ENCODE peak calls at places on chromosomes 1 and 21, in eight cellular contexts. B is ascending aorta, O is left ventricle myocardium inferior, H is H1, P is lung, K is adipocyte, A is heart left ventricle, X is fibroblast of lung. M is an unnamed sample.
A peak's percentile ranks its signal among the peaks of the same experiment; 100 is the strongest.

GRCh38 chr1:150970818-150971582 is 3.6 kb downstream of the CERS2 start:
- DNase-seq in B (no peak), O (peak; percentile 84), H (no peak), P (peak; percentile 88), K (peak; percentile 84), A (peak; percentile 75), X (no peak), M (no peak)

GRCh38 chr21:44377922-44378645 is 24.7 kb downstream of the TRPM2 start:
- DNase-seq in B (no peak), O (no peak), H (no peak), P (no peak), K (no peak), A (no peak), X (no peak), M (no peak)

GRCh38 chr1:206703647-206704046 is 18.9 kb downstream of the MAPKAPK2 start:
- DNase-seq in B (no peak), O (no peak), H (no peak), P (no peak), K (no peak), A (no peak), X (peak; percentile 64), M (no peak)

GRCh38 chr1:245915851-245916250 is 591.2 kb downstream of the SMYD3 start:
- DNase-seq in B (no peak), O (no peak), H (no peak), P (no peak), K (no peak), A (no peak), X (no peak), M (no peak)

GRCh38 chr1:111290104-111290503 is 547 bp upstream of the CHIA start:
- DNase-seq in B (no peak), O (no peak), H (no peak), P (no peak), K (no peak), A (no peak), X (no peak), M (no peak)

GRCh38 chr21:43025636-43026180 is 49.9 kb downstream of the CBS start:
- DNase-seq in B (no peak), O (no peak), H (no peak), P (no peak), K (peak; percentile 68), A (no peak), X (peak; percentile 96), M (no peak)

GRCh38 chr1:159922499-159923202 is 2.7 kb downstream of the TAGLN2 start:
- DNase-seq in B (no peak), O (peak; percentile 81), H (no peak), P (peak; percentile 79), K (peak; percentile 41), A (peak; percentile 78), X (peak; percentile 22), M (no peak)

GRCh38 chr1:154270833-154271232 is 1.6 kb upstream of the HAX1 start:
- DNase-seq in B (no peak), O (no peak), H (no peak), P (no peak), K (no peak), A (no peak), X (no peak), M (no peak)

GRCh38 chr1:161730050-161730564 is 8.8 kb downstream of the FCRLB start:
- DNase-seq in B (no peak), O (no peak), H (no peak), P (no peak), K (no peak), A (no peak), X (peak; percentile 72), M (no peak)

GRCh38 chr1:66048011-66048410 is 255.3 kb downstream of the PDE4B start:
- DNase-seq in B (no peak), O (no peak), H (no peak), P (no peak), K (no peak), A (no peak), X (peak; percentile 6), M (no peak)

GRCh38 chr21:33976980-33977720 is 61.5 kb upstream of the ATP5PO start:
- DNase-seq in B (no peak), O (no peak), H (peak; percentile 13), P (no peak), K (no peak), A (no peak), X (no peak), M (no peak)

GRCh38 chr1:18932387-18932786 is 24.1 kb downstream of the IFFO2 start:
- DNase-seq in B (no peak), O (no peak), H (no peak), P (peak; percentile 64), K (no peak), A (no peak), X (peak; percentile 67), M (no peak)

GRCh38 chr1:6991271-6991670 is 206.0 kb downstream of the CAMTA1 start:
- DNase-seq in B (no peak), O (no peak), H (no peak), P (no peak), K (peak; percentile 24), A (no peak), X (peak; percentile 92), M (no peak)

GRCh38 chr1:15584489-15585363 is at the start of gene AGMAT:
- DNase-seq in B (no peak), O (peak; percentile 19), H (peak; percentile 89), P (no peak), K (peak; percentile 18), A (no peak), X (peak; percentile 51), M (no peak)

GRCh38 chr1:64292399-64292798 is 89.0 kb downstream of the UBE2U start:
- DNase-seq in B (no peak), O (no peak), H (no peak), P (no peak), K (peak; percentile 64), A (no peak), X (peak; percentile 32), M (no peak)

GRCh38 chr21:35602811-35603210 is 457.5 kb downstream of the SETD4 start:
- DNase-seq in B (no peak), O (no peak), H (no peak), P (no peak), K (no peak), A (no peak), X (no peak), M (no peak)

GRCh38 chr21:33015091-33015490 is 10.6 kb upstream of the OLIG2 start:
- DNase-seq in B (no peak), O (no peak), H (peak; percentile 2), P (no peak), K (no peak), A (no peak), X (no peak), M (no peak)

GRCh38 chr1:57722285-57722978 is 298.6 kb upstream of the DAB1 start:
- DNase-seq in B (no peak), O (no peak), H (no peak), P (no peak), K (no peak), A (no peak), X (no peak), M (no peak)

GRCh38 chr1:151825204-151825603 is 6.4 kb downstream of the RORC start:
- DNase-seq in B (no peak), O (no peak), H (no peak), P (no peak), K (no peak), A (no peak), X (no peak), M (no peak)

GRCh38 chr21:17554120-17554519 is 41.3 kb downstream of the CXADR start:
- DNase-seq in B (no peak), O (no peak), H (no peak), P (no peak), K (no peak), A (no peak), X (no peak), M (no peak)

GRCh38 chr1:35298464-35298863 is 30.0 kb downstream of the ZMYM4 start:
- DNase-seq in B (no peak), O (no peak), H (no peak), P (no peak), K (peak; percentile 73), A (peak; percentile 23), X (peak; percentile 44), M (no peak)

GRCh38 chr1:223429821-223430220 is 36.6 kb downstream of the CCDC185 start:
- DNase-seq in B (no peak), O (no peak), H (no peak), P (no peak), K (no peak), A (no peak), X (peak; percentile 37), M (no peak)

GRCh38 chr1:35748326-35748725 is 21.5 kb downstream of the CLSPN start:
- DNase-seq in B (no peak), O (no peak), H (no peak), P (no peak), K (no peak), A (no peak), X (peak; percentile 23), M (no peak)

GRCh38 chr1:185257947-185258203 is 59.2 kb downstream of the IVNS1ABP start:
- DNase-seq in B (no peak), O (no peak), H (no peak), P (no peak), K (peak; percentile 41), A (no peak), X (peak; percentile 64), M (no peak)

DNA sequence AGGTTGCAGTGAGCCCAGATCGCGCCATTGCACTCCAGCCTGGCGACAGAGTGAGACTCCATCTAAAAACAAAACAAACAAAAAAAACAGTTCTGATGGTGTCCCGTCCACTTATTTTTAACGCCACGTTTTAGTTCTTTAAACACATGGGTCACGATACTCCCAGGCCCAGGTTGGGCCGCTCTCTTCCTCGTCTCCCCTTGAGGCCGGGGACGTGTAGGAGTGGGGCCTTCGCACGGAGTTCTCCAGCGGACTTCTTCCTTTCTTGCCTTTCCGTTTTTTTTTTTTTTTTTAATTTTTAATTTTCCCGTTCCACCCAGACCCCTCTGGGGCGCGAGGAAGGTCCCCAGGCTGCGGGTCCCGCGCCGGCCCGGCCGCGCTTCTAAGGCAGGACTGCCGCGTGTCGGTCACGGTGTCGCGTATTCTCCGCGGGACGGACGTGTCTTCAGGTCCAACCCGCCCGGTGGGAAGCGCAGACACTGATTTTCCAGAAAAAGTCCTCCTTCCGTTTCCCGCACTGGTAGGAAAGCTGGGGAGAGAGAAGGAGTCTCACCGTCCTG is 47.5 kb upstream of the SLC19A1 start:
- DNase-seq in B (no peak), O (no peak), H (no peak), P (no peak), K (no peak), A (no peak), X (no peak), M (no peak)
- H3K9me3 ChIP-seq in B (peaks cover 13% of the 10 kb centered on the region), O (peaks cover 33% of the 10 kb centered on the region), H (peaks cover 44% of the 10 kb centered on the region), P (peaks cover 11% of the 10 kb centered on the region), K (peaks cover 41% of the 10 kb centered on the region), A (peaks cover 4% of the 10 kb centered on the region), X (no peaks in the 10 kb centered on the region), M (peaks cover 11% of the 10 kb centered on the region)

GRCh38 chr21:27831821-27832569 is 865.1 kb upstream of the ADAMTS5 start:
- DNase-seq in B (no peak), O (no peak), H (no peak), P (no peak), K (peak; percentile 73), A (no peak), X (peak; percentile 14), M (no peak)
- H3K9me3 ChIP-seq in B (no peaks in the 10 kb centered on the region), O (peaks cover 9% of the 10 kb centered on the region), H (no peaks in the 10 kb centered on the region), P (no peaks in the 10 kb centered on the region), K (peaks cover 8% of the 10 kb centered on the region), A (no peaks in the 10 kb centered on the region), X (no peaks in the 10 kb centered on the region), M (no peaks in the 10 kb centered on the region)

GRCh38 chr1:248303324-248303723 is at the start of gene OR2T12:
- DNase-seq in B (no peak), O (no peak), H (no peak), P (no peak), K (no peak), A (no peak), X (no peak), M (no peak)
- H3K9me3 ChIP-seq in B (no peaks in the 10 kb centered on the region), O (peaks cover 10% of the 10 kb centered on the region), H (peaks cover 37% of the 10 kb centered on the region), P (no peaks in the 10 kb centered on the region), K (no peaks in the 10 kb centered on the region), A (no peaks in the 10 kb centered on the region), X (no peaks in the 10 kb centered on the region), M (no peaks in the 10 kb centered on the region)

GRCh38 chr1:11406845-11407244 is 72.1 kb upstream of the DISP3 start:
- DNase-seq in B (no peak), O (no peak), H (no peak), P (no peak), K (no peak), A (no peak), X (no peak), M (no peak)
- H3K9me3 ChIP-seq in B (no peaks in the 10 kb centered on the region), O (peaks cover 17% of the 10 kb centered on the region), H (no peaks in the 10 kb centered on the region), P (no peaks in the 10 kb centered on the region), K (peaks cover 9% of the 10 kb centered on the region), A (peaks cover 3% of the 10 kb centered on the region), X (no peaks in the 10 kb centered on the region), M (no peaks in the 10 kb centered on the region)

M was measured in esophagus squamous epithelium.